ENCODE peak calls at places on chromosome 19, in seven cellular contexts. E is foreskin fibroblast; J is astrocyte of the spinal cord; O is NCI-H1694 treated with DMSO at 0.1 percent for 48 hours; K is ELR; Z is stimulated activated CD4-positive, alpha-beta T cell treated with anti-CD3 and anti-CD28 coated beads, Interleukin-4, amount 100 ng/mL, for 48 hours; D is uterus. V is an unnamed sample.

GRCh38 chr19:13017306-13018036 is 22.2 kb downstream of the NFIX start:
- DNase-seq in E (no peak), J (no peak), O (no peak), K (no peak), Z (no peak), D (no peak), V (no peak)

GRCh38 chr19:6423499-6424189 is 967 bp downstream of the KHSRP start:
- DNase-seq in E (peak), J (peak), O (peak), K (peak), Z (peak), D (peak), V (peak)

GRCh38 chr19:4338441-4339350 is at the start of gene STAP2:
- DNase-seq in E (no peak), J (no peak), O (no peak), K (peak), Z (no peak), D (no peak), V (peak)

GRCh38 chr19:55704494-55705245 is 29.6 kb downstream of the EPN1 start:
- DNase-seq in E (no peak), J (no peak), O (no peak), K (no peak), Z (no peak), D (no peak), V (no peak)

GRCh38 chr19:55310498-55310897 is 14.6 kb downstream of the TMEM150B start:
- DNase-seq in E (no peak), J (no peak), O (no peak), K (no peak), Z (no peak), D (no peak), V (no peak)

GRCh38 chr19:3458595-3459284 is 21.6 kb downstream of the SMIM24 start:
- DNase-seq in E (no peak), J (peak), O (no peak), K (no peak), Z (no peak), D (peak), V (no peak)

GRCh38 chr19:17149393-17150135 is 65.6 kb upstream of the USE1 start:
- DNase-seq in E (no peak), J (no peak), O (no peak), K (no peak), Z (no peak), D (no peak), V (no peak)

GRCh38 chr19:40279120-40279551 is 6.0 kb downstream of the AKT2 start:
- DNase-seq in E (peak), J (peak), O (no peak), K (no peak), Z (no peak), D (peak), V (no peak)

GRCh38 chr19:3006075-3006767 is 22.9 kb downstream of the TLE2 start:
- DNase-seq in E (no peak), J (no peak), O (no peak), K (no peak), Z (no peak), D (no peak), V (peak)

GRCh38 chr19:18978616-18979015 is 37.6 kb upstream of the HOMER3 start:
- DNase-seq in E (no peak), J (no peak), O (no peak), K (no peak), Z (no peak), D (no peak), V (no peak)

GRCh38 chr19:52946322-52947310 is 16.1 kb downstream of the ZNF816 start:
- DNase-seq in E (peak), J (peak), O (no peak), K (peak), Z (no peak), D (peak), V (no peak)